ENCODE peak calls at places on chromosomes 3 and 15, in five cellular contexts. A is A549; S is PC-3; B is CD8-positive, alpha-beta memory T cell; V is NT2/D1. L is an unnamed sample. For H3K9me3 and H3K4me1, the result is how much of the 10 kb centered on the place peaks cover.

GRCh38 chr15:60372756-60373155 is 25.0 kb downstream of the ANXA2 start:
- DNase-seq in A (no peak), S (peak), B (no peak), V (no peak), L (no peak)

GRCh38 chr3:127081001-127081720 is 98.2 kb downstream of the PLXNA1 start:
- DNase-seq in A (no peak), S (no peak), B (no peak), V (no peak), L (no peak)

GRCh38 chr3:65837604-65838003 is 201.1 kb downstream of the MAGI1 start:
- DNase-seq in A (no peak), S (no peak), B (no peak), V (no peak), L (no peak)

GRCh38 chr3:177944228-177944661 is 592.0 kb upstream of the KCNMB2 start:
- DNase-seq in A (no peak), S (peak), B (no peak), V (no peak), L (no peak)

GRCh38 chr3:179146911-179147570 is 1.1 kb upstream of the PIK3CA start:
- DNase-seq in A (peak), S (peak), B (no peak), V (no peak), L (peak)

GRCh38 chr3:128095222-128095703 is 28.3 kb downstream of the RUVBL1 start:
- DNase-seq in A (peak), S (peak), B (peak), V (peak), L (peak)

GRCh38 chr15:36371509-36371908 is 207.9 kb upstream of the CDIN1 start:
- DNase-seq in A (no peak), S (peak), B (no peak), V (no peak), L (no peak)

GRCh38 chr3:144107923-144108322 is 136.3 kb downstream of the DIPK2A start:
- DNase-seq in A (no peak), S (no peak), B (no peak), V (no peak), L (no peak)

GRCh38 chr15:57481038-57481705 is 104.9 kb downstream of the CGNL1 start:
- DNase-seq in A (no peak), S (no peak), B (no peak), V (no peak), L (no peak)

GRCh38 chr3:131053021-131053420 is 26.3 kb downstream of the NEK11 start:
- DNase-seq in A (no peak), S (peak), B (no peak), V (no peak), L (no peak)

GRCh38 chr15:72554471-72555425 is 80.6 kb downstream of the ARIH1 start:
- DNase-seq in A (no peak), S (peak), B (no peak), V (no peak), L (peak)

GRCh38 chr15:90020041-90020735 is 19.1 kb downstream of the ZNF710 start:
- DNase-seq in A (no peak), S (no peak), B (no peak), V (no peak), L (no peak)

GRCh38 chr3:134327594-134327975 is 46.7 kb downstream of the AMOTL2 start:
- DNase-seq in A (peak), S (peak), B (no peak), V (no peak), L (no peak)

GRCh38 chr3:39124876-39125836 is 17.7 kb downstream of the TTC21A start:
- DNase-seq in A (no peak), S (peak), B (no peak), V (no peak), L (no peak)

GRCh38 chr3:73472429-73472828 is 152.3 kb downstream of the PDZRN3 start:
- DNase-seq in A (no peak), S (no peak), B (no peak), V (no peak), L (no peak)

GRCh38 chr3:113275876-113276580 is 64.7 kb downstream of the BOC start:
- DNase-seq in A (no peak), S (peak), B (no peak), V (no peak), L (peak)

GRCh38 chr15:78077053-78077859 is at the start of gene TBC1D2B:
- DNase-seq in A (peak), S (peak), B (peak), V (no peak), L (peak)

GRCh38 chr3:17967953-17968352 is 225.5 kb upstream of the TBC1D5 start:
- DNase-seq in A (no peak), S (no peak), B (no peak), V (no peak), L (no peak)

GRCh38 chr3:145942052-145942451 is 218.9 kb downstream of the PLOD2 start:
- DNase-seq in A (no peak), S (peak), B (no peak), V (no peak), L (no peak)

GRCh38 chr3:185120126-185120525 is 32.7 kb downstream of the C3orf70 start:
- DNase-seq in A (no peak), S (no peak), B (no peak), V (no peak), L (no peak)

GRCh38 chr3:111837112-111837511 is 22.0 kb upstream of the PHLDB2 start:
- DNase-seq in A (no peak), S (no peak), B (no peak), V (no peak), L (no peak)

GRCh38 chr3:76040946-76041345 is 255.6 kb upstream of the ZNF717 start:
- DNase-seq in A (no peak), S (peak), B (no peak), V (no peak), L (no peak)

GRCh38 chr3:187813198-187813597 is 67.9 kb upstream of the BCL6 start:
- DNase-seq in A (no peak), S (no peak), B (no peak), V (no peak), L (no peak)

GRCh38 chr3:42666022-42666421 is 12.5 kb downstream of the ZBTB47 start:
- DNase-seq in A (no peak), S (no peak), B (no peak), V (no peak), L (no peak)

GRCh38 chr3:165455360-165455759 is 259.2 kb upstream of the SLITRK3 start:
- DNase-seq in A (no peak), S (no peak), B (no peak), V (no peak), L (no peak)

GRCh38 chr3:5078151-5078550 is 43.9 kb upstream of the ARL8B start:
- DNase-seq in A (peak), S (peak), B (no peak), V (no peak), L (no peak)

GRCh38 chr3:150020527-150020926 is 49.8 kb upstream of the PFN2 start:
- DNase-seq in A (no peak), S (peak), B (no peak), V (no peak), L (no peak)

GRCh38 chr15:79115461-79115860 is 24.9 kb upstream of the RASGRF1 start:
- DNase-seq in A (no peak), S (no peak), B (no peak), V (no peak), L (no peak)

GRCh38 chr3:126102530-126102951 is 18.6 kb upstream of the SLC41A3 start:
- DNase-seq in A (no peak), S (no peak), B (no peak), V (no peak), L (no peak)

GRCh38 chr3:162034368-162034767 is 537.8 kb downstream of the OTOL1 start:
- DNase-seq in A (no peak), S (peak), B (no peak), V (no peak), L (no peak)

GRCh38 chr3:182533394-182533793 is 259.9 kb upstream of the ATP11B start:
- DNase-seq in A (no peak), S (peak), B (no peak), V (peak), L (peak)

DNA sequence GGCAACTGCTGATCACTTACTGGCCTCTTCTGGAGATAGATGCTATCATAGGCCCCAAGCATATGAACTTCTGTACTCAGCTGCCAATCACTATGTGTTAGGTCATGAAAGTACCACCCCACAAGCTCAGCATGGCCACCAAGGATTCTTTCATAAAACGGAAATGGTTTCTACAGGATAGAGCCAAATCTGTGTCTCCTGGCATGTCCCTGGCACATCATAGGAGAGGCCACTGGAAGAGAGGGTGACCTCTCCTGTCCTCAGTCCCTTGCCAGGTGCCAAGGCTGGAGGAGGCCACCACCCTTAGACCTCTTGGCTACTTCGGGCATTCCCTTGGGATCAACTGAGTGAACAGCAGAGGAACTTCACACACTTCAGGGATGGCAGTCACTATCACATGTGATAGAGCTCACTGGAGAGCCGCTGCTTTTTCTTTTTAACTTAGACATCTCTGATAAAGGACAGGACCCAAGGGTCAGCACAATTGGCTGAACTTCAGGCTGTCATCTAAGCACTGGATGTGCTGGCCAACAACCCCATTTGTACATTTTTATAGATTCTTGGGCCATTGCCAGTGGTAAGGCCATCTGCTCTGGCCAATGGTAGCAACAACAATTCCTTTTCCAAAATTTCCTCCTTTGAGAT is 425.2 kb downstream of the SQOR start:
- DNase-seq in A (no peak), S (no peak), B (no peak), V (no peak), L (no peak)
- H3K9me3 ChIP-seq in A (under half), S (under half), B (under half), V (under half), L (under half)

DNA sequence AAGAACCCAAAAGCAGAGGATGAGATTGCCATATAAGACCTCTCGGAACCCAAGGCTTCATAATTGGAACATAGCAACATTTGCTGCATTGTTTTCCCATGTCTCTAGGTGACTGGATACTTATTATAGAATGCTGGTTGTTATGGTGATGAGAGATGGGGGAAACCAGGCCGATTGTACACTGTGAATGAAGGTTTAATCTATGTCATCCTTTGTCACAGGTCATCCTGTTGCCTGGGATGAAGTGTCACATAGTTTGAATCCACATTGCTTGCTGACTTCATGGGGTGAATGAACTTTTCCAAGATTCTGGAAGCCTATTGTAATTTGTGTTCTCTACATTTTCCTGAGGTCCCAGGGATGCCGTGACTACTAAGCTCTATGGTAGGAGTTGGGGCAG is 41.8 kb downstream of the CLEC3B start:
- DNase-seq in A (no peak), S (no peak), B (no peak), V (no peak), L (no peak)
- H3K4me1 ChIP-seq in A (under half), S (under half), B (under half), V (under half), L (under half)

GRCh38 chr3:37627951-37628620 is 233.6 kb upstream of the CTDSPL start:
- DNase-seq in A (no peak), S (no peak), B (no peak), V (no peak), L (no peak)
- H3K4me3 ChIP-seq in A (no peak), S (no peak), B (no peak), V (no peak), L (no peak)

GRCh38 chr15:42097018-42097417 is 2.7 kb upstream of the PLA2G4D start:
- DNase-seq in A (no peak), S (no peak), B (no peak), V (no peak), L (no peak)
- H3K9me3 ChIP-seq in A (under half), S (under half), B (under half), V (under half), L (under half)

GRCh38 chr3:32423534-32423933 is 31.9 kb downstream of the CMTM7 start:
- DNase-seq in A (no peak), S (no peak), B (no peak), V (no peak), L (no peak)

GRCh38 chr3:32421185-32421584 is 29.5 kb downstream of the CMTM7 start:
- DNase-seq in A (no peak), S (peak), B (no peak), V (no peak), L (no peak)

GRCh38 chr3:32423956-32424558 is 32.4 kb downstream of the CMTM7 start:
- DNase-seq in A (no peak), S (no peak), B (no peak), V (no peak), L (no peak)

GRCh38 chr3:32421991-32422859 is 30.6 kb downstream of the CMTM7 start:
- DNase-seq in A (peak), S (peak), B (no peak), V (no peak), L (no peak)

DNA sequence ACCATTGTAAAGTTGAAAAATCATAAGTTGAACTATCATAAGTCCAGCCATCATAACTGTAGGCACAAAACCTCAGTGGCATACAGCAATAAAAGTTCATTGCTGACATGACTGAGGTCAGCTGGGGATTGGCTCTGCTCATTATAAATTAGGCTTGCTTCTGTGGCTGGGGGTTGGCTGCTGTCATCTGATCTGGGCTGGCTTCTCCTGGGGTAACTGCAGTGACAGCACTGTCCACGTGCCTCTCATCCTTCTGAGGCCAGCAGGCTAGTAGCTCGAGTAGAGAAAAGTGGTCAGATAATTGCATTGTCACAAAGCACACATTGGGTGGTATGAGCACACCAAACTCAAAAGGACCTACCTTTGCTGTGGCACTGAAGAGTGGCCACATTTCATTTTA is 31.3 kb downstream of the CMTM7 start:
- DNase-seq in A (no peak), S (no peak), B (no peak), V (no peak), L (no peak)
- H3K4me1 ChIP-seq in A (under half), S (half or more), B (half or more), V (under half), L (under half)

GRCh38 chr15:41659190-41659589 is 1.0 kb upstream of the MGA start:
- DNase-seq in A (no peak), S (no peak), B (no peak), V (no peak), L (no peak)
- H3K4me3 ChIP-seq in A (no peak), S (no peak), B (no peak), V (no peak), L (no peak)

GRCh38 chr3:195748661-195749060 is 27.9 kb downstream of the MUC20 start:
- DNase-seq in A (no peak), S (no peak), B (no peak), V (no peak), L (no peak)

GRCh38 chr3:195746751-195747150 is 26.0 kb downstream of the MUC20 start:
- DNase-seq in A (no peak), S (no peak), B (no peak), V (no peak), L (no peak)

GRCh38 chr3:195739561-195740111 is 18.9 kb downstream of the MUC20 start:
- DNase-seq in A (no peak), S (no peak), B (no peak), V (no peak), L (no peak)

GRCh38 chr3:195746346-195746745 is 25.6 kb downstream of the MUC20 start:
- DNase-seq in A (no peak), S (no peak), B (no peak), V (no peak), L (no peak)

GRCh38 chr3:195744437-195744836 is 23.7 kb downstream of the MUC20 start:
- DNase-seq in A (no peak), S (no peak), B (no peak), V (no peak), L (no peak)
- H3K9me3 ChIP-seq in A (under half), S (under half), B (under half), V (under half), L (under half)

DNA sequence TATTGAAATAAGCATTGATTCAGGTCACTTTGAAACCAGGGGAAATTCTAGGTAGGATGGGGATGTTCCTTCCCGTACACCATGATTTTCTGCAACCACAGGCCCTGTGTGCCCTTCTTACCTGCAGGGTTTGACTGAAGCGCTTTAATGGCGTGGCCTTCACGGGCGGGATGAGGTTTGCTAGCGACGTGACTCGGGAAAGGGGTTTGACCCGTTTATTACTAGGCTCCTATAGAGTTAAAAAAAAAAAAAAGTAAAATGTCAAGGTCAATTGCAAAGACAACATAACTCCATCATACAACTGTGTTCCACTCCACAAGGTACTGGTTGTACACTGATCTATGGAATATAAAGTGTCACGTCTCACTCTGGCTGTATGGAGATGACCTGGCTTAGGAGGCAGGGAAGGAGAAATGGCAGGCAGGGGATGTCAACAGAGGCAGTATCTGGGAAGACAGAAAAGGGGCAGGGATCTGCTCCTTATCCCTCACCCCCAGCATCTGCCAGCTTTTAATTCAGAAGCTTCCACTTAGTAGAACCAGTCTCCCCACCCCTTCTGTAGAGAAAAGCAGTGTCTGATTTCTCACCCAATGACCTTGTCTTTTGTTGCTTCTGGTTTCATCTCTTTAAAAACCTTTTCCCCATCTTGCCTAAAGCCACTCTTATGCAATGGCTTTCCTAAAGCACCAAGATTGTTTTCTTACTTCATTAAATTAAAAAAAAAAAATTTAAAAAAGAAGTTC is 28.0 kb downstream of the ARHGEF3 start:
- DNase-seq in A (no peak), S (no peak), B (no peak), V (no peak), L (no peak)
- H3K4me1 ChIP-seq in A (under half), S (under half), B (half or more), V (under half), L (under half)

L was measured in HAP-1.